ENCODE peak calls at places on chromosomes 7 and 10, in seven cellular contexts. N is activated CD8-positive, alpha-beta memory T cell treated with anti-CD3 and anti-CD28 coated beads for 24 hours; Q is caudate nucleus; W is M059J; S is neural crest cell; R is C1 segment of cervical spinal cord; F is HT-29. Z is an unnamed sample.

GRCh38 chr10:120262857-120263547 is 194.0 kb upstream of the PLPP4 start:
- DNase-seq in N (no peak), Q (no peak), W (peak; percentile 56), S (no peak), R (no peak), F (no peak), Z (no peak)

GRCh38 chr10:51034769-51035168 is 39.5 kb upstream of the PRKG1 start:
- DNase-seq in N (no peak), Q (no peak), W (peak; percentile 38), S (no peak), R (no peak), F (no peak), Z (no peak)

GRCh38 chr7:73606801-73607691 is 17.3 kb downstream of the MLXIPL start:
- DNase-seq in N (peak; percentile 90), Q (peak; percentile 6), W (peak; percentile 48), S (peak; percentile 89), R (no peak), F (peak; percentile 63), Z (no peak)

GRCh38 chr7:134458341-134458805 is 527 bp downstream of the AKR1B1 start:
- DNase-seq in N (peak; percentile 85), Q (peak; percentile 24), W (peak; percentile 67), S (peak; percentile 60), R (no peak), F (no peak), Z (no peak)

GRCh38 chr7:4737300-4737699 is 38.1 kb upstream of the AP5Z1 start:
- DNase-seq in N (no peak), Q (no peak), W (no peak), S (no peak), R (no peak), F (no peak), Z (no peak)

GRCh38 chr7:129779602-129780256 is 168.2 kb downstream of the NRF1 start:
- DNase-seq in N (peak; percentile 74), Q (no peak), W (peak; percentile 79), S (no peak), R (no peak), F (peak; percentile 90), Z (no peak)

GRCh38 chr10:124022066-124022465 is 71.3 kb downstream of the CHST15 start:
- DNase-seq in N (no peak), Q (no peak), W (no peak), S (no peak), R (no peak), F (no peak), Z (no peak)

GRCh38 chr10:122290833-122291532 is 19.9 kb downstream of the BTBD16 start:
- DNase-seq in N (no peak), Q (no peak), W (no peak), S (no peak), R (no peak), F (peak; percentile 91), Z (no peak)

GRCh38 chr7:722847-723246 is 3.7 kb upstream of the DNAAF5 start:
- DNase-seq in N (peak; percentile 45), Q (no peak), W (no peak), S (no peak), R (no peak), F (no peak), Z (no peak)

GRCh38 chr10:17756557-17757208 is 4.7 kb downstream of the TMEM236 start:
- DNase-seq in N (no peak), Q (no peak), W (peak; percentile 75), S (no peak), R (no peak), F (peak; percentile 3), Z (no peak)

Z was measured in NCI-H524 treated with DMSO at 0.1 percent for 48 hours.